ENCODE peak calls at places on chromosomes 1 and 21, in eight cellular contexts. Y, K, B, T, L, D, W and U are unnamed samples.

GRCh38 chr1:206583461-206584264 is 28.6 kb downstream of the EIF2D start:
- DNase-seq in T (peak), L (peak), D (peak), Y (peak), B (peak), W (peak), K (peak), U (no peak)

GRCh38 chr1:31605908-31606427 is 11.5 kb upstream of the HCRTR1 start:
- DNase-seq in K (no peak), T (no peak), W (no peak), Y (no peak), D (no peak), B (peak), L (peak), U (no peak)

GRCh38 chr1:151326619-151327222 is 495 bp downstream of the PI4KB start:
- DNase-seq in T (no peak), W (no peak), D (peak), L (peak), B (no peak), Y (peak), K (peak), U (no peak)

GRCh38 chr1:187605736-187606135 is 777.0 kb downstream of the PLA2G4A start:
- DNase-seq in W (no peak), D (no peak), B (no peak), Y (no peak), L (no peak), T (no peak), K (no peak), U (no peak)

GRCh38 chr1:114756949-114757454 is 782 bp downstream of the CSDE1 start:
- DNase-seq in T (no peak), K (peak), D (peak), L (peak), B (no peak), W (peak), Y (peak), U (no peak)

GRCh38 chr1:207850621-207851407 is 60.1 kb downstream of the CD34 start:
- DNase-seq in T (no peak), K (no peak), W (no peak), L (no peak), B (no peak), Y (no peak), D (no peak), U (no peak)

GRCh38 chr1:51543877-51544276 is 24.8 kb upstream of the EPS15 start:
- DNase-seq in B (no peak), L (no peak), Y (no peak), D (no peak), T (no peak), W (no peak), K (no peak), U (no peak)

GRCh38 chr1:57061369-57061768 is 95.6 kb upstream of the C8B start:
- DNase-seq in L (no peak), T (no peak), D (no peak), B (no peak), K (no peak), Y (no peak), W (no peak), U (no peak)

GRCh38 chr1:16117369-16117768 is 38.5 kb downstream of the EPHA2 start:
- DNase-seq in W (no peak), T (no peak), Y (no peak), D (no peak), K (no peak), B (peak), L (no peak), U (no peak)

GRCh38 chr1:174052621-174053020 is 30.5 kb upstream of the RC3H1 start:
- DNase-seq in W (no peak), T (no peak), D (no peak), B (no peak), Y (no peak), L (no peak), K (no peak), U (no peak)

GRCh38 chr21:35594905-35595304 is 465.4 kb downstream of the SETD4 start:
- DNase-seq in Y (no peak), B (no peak), K (no peak), L (no peak), T (no peak), W (no peak), D (no peak), U (no peak)

GRCh38 chr1:218660678-218661053 is 315.5 kb downstream of the TGFB2 start:
- DNase-seq in B (peak), T (peak), K (no peak), D (peak), Y (no peak), L (peak), W (no peak), U (no peak)

GRCh38 chr1:55707196-55707595 is 492.0 kb upstream of the USP24 start:
- DNase-seq in W (no peak), D (no peak), T (no peak), K (no peak), B (no peak), L (no peak), Y (no peak), U (no peak)

GRCh38 chr1:241253491-241253890 is 103.5 kb downstream of the RGS7 start:
- DNase-seq in W (no peak), L (no peak), Y (no peak), D (no peak), K (no peak), B (peak), T (no peak), U (no peak)

GRCh38 chr21:41164981-41165650 is 2.8 kb upstream of the BACE2 start:
- DNase-seq in W (no peak), K (peak), D (peak), B (no peak), Y (no peak), T (peak), L (no peak), U (no peak)

GRCh38 chr1:102640872-102641271 is 467.4 kb downstream of the COL11A1 start:
- DNase-seq in L (no peak), B (no peak), W (no peak), K (no peak), D (no peak), T (no peak), Y (no peak), U (no peak)

GRCh38 chr1:15056515-15057285 is 96.8 kb upstream of the TMEM51 start:
- DNase-seq in L (peak), D (no peak), Y (no peak), T (no peak), K (no peak), W (no peak), B (peak), U (no peak)

GRCh38 chr1:192973988-192974387 is 85.2 kb downstream of the UCHL5 start:
- DNase-seq in K (no peak), L (no peak), W (no peak), B (no peak), T (no peak), Y (no peak), D (no peak), U (no peak)

GRCh38 chr1:40662151-40662550 is 3.3 kb downstream of the RIMS3 start:
- DNase-seq in T (no peak), K (no peak), L (no peak), Y (no peak), W (no peak), B (no peak), D (no peak), U (no peak)

GRCh38 chr1:116408803-116409720 is 36.0 kb downstream of the ATP1A1 start:
- DNase-seq in K (no peak), D (no peak), Y (no peak), W (no peak), B (no peak), T (no peak), L (no peak), U (no peak)

GRCh38 chr1:235069577-235070563 is 58.8 kb downstream of the TOMM20 start:
- DNase-seq in K (peak), W (peak), D (peak), B (no peak), T (peak), Y (no peak), L (no peak), U (no peak)

GRCh38 chr1:194873328-194873923 is 1687.0 kb upstream of the B3GALT2 start:
- DNase-seq in K (no peak), W (no peak), L (no peak), T (no peak), B (no peak), D (peak), Y (no peak), U (no peak)

GRCh38 chr1:177164380-177165068 is at the start of gene ASTN1:
- DNase-seq in W (no peak), Y (peak), T (no peak), K (no peak), D (no peak), L (no peak), B (no peak), U (no peak)

GRCh38 chr21:29332461-29333354 is 34.0 kb downstream of the BACH1 start:
- DNase-seq in Y (no peak), B (no peak), K (no peak), W (no peak), D (no peak), T (no peak), L (peak), U (no peak)

GRCh38 chr1:203148127-203148526 is 20.6 kb downstream of the ADORA1 start:
- DNase-seq in T (no peak), L (no peak), Y (no peak), K (no peak), B (no peak), D (peak), W (no peak), U (no peak)

GRCh38 chr1:17538010-17538409 is 1.5 kb upstream of the ARHGEF10L start:
- DNase-seq in B (no peak), Y (no peak), W (no peak), K (no peak), L (no peak), T (no peak), D (no peak), U (no peak)

DNA sequence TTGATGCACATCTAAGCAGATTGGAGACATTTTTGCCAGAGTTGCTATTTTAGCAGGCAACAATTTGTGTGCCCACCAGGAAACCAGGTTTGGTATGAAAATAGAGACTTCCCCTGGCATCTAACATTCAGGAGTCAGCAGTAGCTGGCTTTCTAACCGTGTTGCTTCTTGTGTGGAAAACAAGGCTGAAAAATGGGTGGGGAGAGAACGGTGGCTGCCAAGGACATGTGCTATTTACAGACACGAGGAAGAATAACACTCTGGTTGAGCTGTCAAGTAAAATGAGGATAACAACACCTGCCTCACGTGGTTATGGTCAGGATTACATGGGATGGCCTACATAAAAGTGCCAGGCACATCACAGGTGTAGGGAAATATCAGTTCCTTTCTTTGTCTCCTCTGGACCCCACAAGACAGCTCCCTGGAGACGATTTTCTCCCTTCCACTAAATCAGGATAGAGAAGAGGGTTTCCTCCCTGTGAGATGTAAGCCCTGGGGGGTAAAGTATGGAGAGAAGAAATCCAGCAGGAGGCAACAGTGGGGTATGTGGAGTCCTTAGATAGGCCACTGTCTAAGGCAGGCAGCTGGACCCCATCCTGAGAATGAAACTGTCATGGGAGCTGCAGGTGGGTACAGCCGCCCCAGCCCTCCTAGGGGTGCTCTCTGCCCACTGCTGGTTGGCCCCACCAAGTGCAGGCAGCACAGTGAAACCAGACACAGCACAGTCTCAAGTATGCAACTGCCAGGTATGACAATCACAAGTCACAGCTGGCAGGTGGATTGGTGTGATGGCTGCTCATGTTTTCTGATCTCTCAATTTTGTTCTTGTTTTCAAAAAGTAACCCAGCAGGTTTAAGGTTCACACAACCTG is 80.3 kb downstream of the TENT5C start:
- DNase-seq in B (no peak), D (no peak), T (no peak), K (peak), L (no peak), W (no peak), Y (no peak), U (no peak)
- TF ChIP-seq CTCF in B (no peak), D (no peak), T (no peak), K (peak), L (no peak), W (peak), Y (no peak), U (no peak)

DNA sequence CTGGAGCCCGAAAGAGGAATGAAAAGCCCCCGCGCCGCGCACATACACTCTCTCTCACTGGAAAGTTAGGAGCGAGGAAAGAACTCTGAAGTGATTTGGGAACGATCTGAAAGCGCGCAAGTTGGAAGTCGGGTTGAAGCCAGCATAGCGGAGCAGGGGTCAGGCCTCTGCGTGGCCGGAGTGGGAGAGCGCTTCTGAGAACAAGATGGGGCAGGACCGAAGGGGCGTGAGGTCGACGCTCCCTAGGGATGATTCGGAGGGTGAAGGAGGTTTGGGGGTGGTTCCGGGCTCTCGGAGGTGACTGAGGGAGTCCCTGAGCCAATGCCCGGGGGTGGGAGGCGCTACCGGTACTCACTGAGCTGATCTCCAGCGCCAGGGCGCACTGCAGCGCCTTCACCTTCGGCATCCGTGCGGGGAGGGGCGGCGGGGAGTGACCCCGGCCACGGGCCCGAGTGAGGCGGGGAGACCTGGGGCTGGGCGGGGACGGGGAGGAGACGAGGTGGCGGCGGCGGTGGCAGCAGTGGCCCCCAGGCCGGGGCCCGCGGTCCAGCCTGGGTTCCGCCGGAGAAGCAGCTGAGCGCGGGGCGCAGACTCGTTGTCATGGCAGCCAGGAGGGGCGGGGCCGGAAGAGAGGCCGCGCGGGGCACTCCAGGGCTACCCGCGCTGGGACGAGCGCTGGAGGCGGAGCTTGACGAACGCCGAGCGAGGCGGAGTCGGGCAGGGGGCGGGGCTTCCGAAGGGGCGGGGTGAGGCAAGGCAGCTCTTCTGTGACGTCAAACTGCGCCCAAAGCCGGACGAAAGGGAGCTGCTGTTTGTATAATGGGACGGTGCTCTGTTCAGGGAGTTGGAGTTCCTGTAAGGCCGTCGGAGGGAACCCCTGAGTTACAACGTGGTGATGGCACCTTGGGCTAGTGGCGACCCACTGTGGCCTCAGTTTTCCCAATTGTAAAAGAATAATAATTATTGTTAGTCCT is at the start of gene SPATA6:
- DNase-seq in W (peak), K (peak), D (peak), L (peak), T (peak), Y (peak), B (peak), U (peak)
- TF ChIP-seq CTCF in W (no peak), K (no peak), D (no peak), L (no peak), T (peak), Y (no peak), B (no peak), U (peak)

GRCh38 chr21:17903029-17903806 is 84.1 kb upstream of the C21orf91 start:
- DNase-seq in B (peak), Y (no peak), D (no peak), W (no peak), L (no peak), K (no peak), T (no peak), U (no peak)
- TF ChIP-seq CTCF in B (no peak), Y (peak), D (no peak), W (peak), L (no peak), K (no peak), T (peak), U (peak)

GRCh38 chr21:33325222-33326067 is 675 bp downstream of the IFNAR1 start:
- DNase-seq in Y (peak), D (peak), L (peak), W (peak), B (peak), T (no peak), K (peak), U (no peak)
- TF ChIP-seq CTCF in Y (no peak), D (no peak), L (no peak), W (no peak), B (no peak), T (no peak), K (no peak), U (no peak)

GRCh38 chr1:46434358-46434757 is 40.2 kb downstream of the FAAH start:
- DNase-seq in L (no peak), B (no peak), K (no peak), W (no peak), Y (no peak), T (no peak), D (no peak), U (no peak)
- TF ChIP-seq CTCF in L (no peak), B (no peak), K (no peak), W (no peak), Y (no peak), T (no peak), D (no peak), U (no peak)

GRCh38 chr1:35894183-35894582 is 11.2 kb downstream of the AGO1 start:
- DNase-seq in T (no peak), K (no peak), B (no peak), D (no peak), L (peak), W (peak), Y (no peak), U (no peak)

GRCh38 chr1:35901235-35901634 is 18.2 kb downstream of the AGO1 start:
- DNase-seq in T (no peak), B (no peak), W (no peak), D (no peak), K (no peak), L (no peak), Y (no peak), U (no peak)

GRCh38 chr1:35902671-35903070 is 19.7 kb downstream of the AGO1 start:
- DNase-seq in D (no peak), T (no peak), L (no peak), K (no peak), W (no peak), B (no peak), Y (no peak), U (no peak)

DNA sequence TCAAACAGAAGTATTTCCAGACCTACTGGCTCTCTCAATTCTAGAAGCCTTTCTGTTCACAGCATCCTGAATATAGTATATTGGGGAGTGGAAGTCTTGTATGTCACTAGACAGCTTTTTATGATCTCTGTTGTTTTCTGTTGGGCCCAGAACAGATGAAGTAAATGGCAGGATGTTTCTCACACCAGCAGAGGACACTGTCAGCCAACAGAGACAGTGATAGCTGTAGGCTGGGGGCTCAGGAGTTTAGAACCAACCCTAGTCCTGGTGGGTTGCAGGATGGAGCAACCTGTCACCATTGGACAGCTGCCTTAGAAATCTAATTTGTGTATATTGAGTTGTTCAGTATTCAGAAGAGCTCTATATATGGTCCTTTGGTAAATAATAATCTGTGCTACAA is 16.9 kb downstream of the AGO1 start:
- DNase-seq in L (no peak), W (no peak), T (no peak), D (no peak), B (no peak), K (no peak), Y (no peak), U (no peak)
- TF ChIP-seq CTCF in L (peak), W (no peak), T (no peak), D (no peak), B (peak), K (no peak), Y (no peak), U (peak)

GRCh38 chr1:216961516-216961915 is 238.3 kb upstream of the ESRRG start:
- DNase-seq in L (no peak), B (no peak), K (no peak), D (no peak), T (no peak), Y (no peak), W (no peak), U (no peak)
- TF ChIP-seq CTCF in L (no peak), B (no peak), K (no peak), D (no peak), T (no peak), Y (no peak), W (no peak), U (peak)

GRCh38 chr1:197180252-197180878 is 33.9 kb upstream of the ASPM start:
- DNase-seq in W (no peak), B (peak), K (no peak), T (no peak), D (peak), L (peak), Y (no peak), U (no peak)

GRCh38 chr1:197182716-197183115 is 36.2 kb upstream of the ASPM start:
- DNase-seq in T (no peak), D (no peak), Y (no peak), K (no peak), B (no peak), W (no peak), L (no peak), U (no peak)

GRCh38 chr1:197181982-197182381 is 35.5 kb upstream of the ASPM start:
- DNase-seq in T (no peak), K (no peak), W (no peak), Y (no peak), B (no peak), D (no peak), L (no peak), U (no peak)

GRCh38 chr1:197174818-197175217 is 28.3 kb upstream of the ASPM start:
- DNase-seq in Y (no peak), D (no peak), W (no peak), B (no peak), K (no peak), L (no peak), T (no peak), U (no peak)

GRCh38 chr1:197178998-197179397 is 32.5 kb upstream of the ASPM start:
- DNase-seq in K (no peak), B (peak), Y (no peak), D (no peak), L (peak), W (no peak), T (no peak), U (no peak)
- TF ChIP-seq CTCF in K (no peak), B (peak), Y (no peak), D (peak), L (no peak), W (no peak), T (no peak), U (peak)

GRCh38 chr1:48686159-48686558 is 90.5 kb downstream of the BEND5 start:
- DNase-seq in B (no peak), L (no peak), K (no peak), Y (no peak), W (no peak), D (no peak), T (no peak), U (no peak)

GRCh38 chr1:48691429-48692001 is 85.2 kb downstream of the BEND5 start:
- DNase-seq in K (no peak), Y (no peak), D (no peak), T (no peak), W (no peak), L (no peak), B (no peak), U (no peak)

GRCh38 chr1:48684381-48684780 is 92.3 kb downstream of the BEND5 start:
- DNase-seq in T (no peak), B (no peak), Y (no peak), D (no peak), L (no peak), K (no peak), W (no peak), U (no peak)

GRCh38 chr1:48687271-48688045 is 89.2 kb downstream of the BEND5 start:
- DNase-seq in L (no peak), B (no peak), K (no peak), D (no peak), W (no peak), T (no peak), Y (no peak), U (no peak)

GRCh38 chr1:48688102-48688760 is 88.5 kb downstream of the BEND5 start:
- DNase-seq in W (no peak), Y (no peak), T (no peak), D (peak), L (no peak), K (no peak), B (no peak), U (no peak)
- TF ChIP-seq CTCF in W (peak), Y (peak), T (peak), D (no peak), L (peak), K (no peak), B (peak), U (peak)

GRCh38 chr1:26571381-26571780 is 41.8 kb downstream of the RPS6KA1 start:
- DNase-seq in T (no peak), B (no peak), Y (no peak), L (no peak), K (no peak), D (no peak), W (no peak), U (no peak)
- TF ChIP-seq CTCF in T (no peak), B (no peak), Y (no peak), L (no peak), K (no peak), D (no peak), W (no peak), U (no peak)